ENCODE peak calls at places on chromosome 9, in six cellular contexts. V, I, Q, J, D and C are unnamed samples.

GRCh38 chr9:706073-706472 is 135.4 kb upstream of the DMRT1 start:
- DNase-seq in Q (peak; percentile 86), V (no peak), J (no peak), I (no peak), D (no peak), C (no peak)

GRCh38 chr9:68472119-68472518 is 68.6 kb downstream of the TMEM252 start:
- DNase-seq in V (no peak), J (no peak), I (no peak), D (no peak), Q (no peak), C (no peak)

GRCh38 chr9:131304676-131305366 is 15.3 kb downstream of the PLPP7 start:
- DNase-seq in Q (peak; percentile 54), I (no peak), D (no peak), V (no peak), J (no peak), C (no peak)

GRCh38 chr9:3708751-3709150 is 182.9 kb upstream of the RFX3 start:
- DNase-seq in J (no peak), V (no peak), Q (no peak), D (no peak), I (peak; percentile 9), C (no peak)

GRCh38 chr9:128317629-128318028 is 4.6 kb downstream of the TRUB2 start:
- DNase-seq in D (no peak), I (no peak), J (no peak), Q (no peak), V (no peak), C (no peak)

GRCh38 chr9:136931615-136932130 is 12.9 kb downstream of the FBXW5 start:
- DNase-seq in J (no peak), V (no peak), I (no peak), D (no peak), Q (no peak), C (no peak)

GRCh38 chr9:129737479-129738269 is 15.2 kb downstream of the PTGES start:
- DNase-seq in Q (peak; percentile 45), I (peak; percentile 24), V (peak; percentile 51), D (peak; percentile 95), J (no peak), C (peak; percentile 66)

GRCh38 chr9:130467371-130467770 is 22.6 kb downstream of the ASS1 start:
- DNase-seq in D (no peak), Q (no peak), V (no peak), I (no peak), J (no peak), C (no peak)

GRCh38 chr9:8208465-8208864 is 408.9 kb upstream of the DMAC1 start:
- DNase-seq in J (no peak), V (no peak), Q (no peak), D (no peak), I (no peak), C (no peak)

GRCh38 chr9:69173891-69174644 is at the start of gene TJP2:
- DNase-seq in I (no peak), D (peak; percentile 84), Q (peak; percentile 54), V (no peak), J (no peak), C (no peak)

GRCh38 chr9:8361364-8361763 is 561.8 kb upstream of the DMAC1 start:
- DNase-seq in J (no peak), D (no peak), I (no peak), V (no peak), Q (no peak), C (no peak)

GRCh38 chr9:124042168-124042775 is 30.7 kb downstream of the LHX2 start:
- DNase-seq in V (no peak), D (no peak), I (no peak), J (no peak), Q (no peak), C (no peak)

GRCh38 chr9:129483467-129484324 is 137.2 kb downstream of the C9orf50 start:
- DNase-seq in D (peak; percentile 57), Q (no peak), J (no peak), V (peak; percentile 72), I (no peak), C (no peak)

GRCh38 chr9:127172066-127172707 is 49.8 kb upstream of the ANGPTL2 start:
- DNase-seq in I (no peak), D (no peak), Q (no peak), V (no peak), J (no peak), C (no peak)

GRCh38 chr9:69122086-69122390 is 52.0 kb upstream of the TJP2 start:
- DNase-seq in I (no peak), J (no peak), D (no peak), Q (peak; percentile 29), V (no peak), C (peak; percentile 36)

GRCh38 chr9:123329329-123329955 is 26.6 kb upstream of the CRB2 start:
- DNase-seq in J (no peak), Q (peak; percentile 39), D (peak; percentile 85), I (no peak), V (no peak), C (no peak)

GRCh38 chr9:95429096-95429495 is 87.7 kb downstream of the PTCH1 start:
- DNase-seq in Q (no peak), V (no peak), I (no peak), J (no peak), D (no peak), C (no peak)

GRCh38 chr9:100372648-100373047 is 19.9 kb upstream of the TEX10 start:
- DNase-seq in J (no peak), D (no peak), I (no peak), Q (no peak), V (no peak), C (no peak)

GRCh38 chr9:101536938-101537337 is 3.3 kb downstream of the RNF20 start:
- DNase-seq in V (no peak), Q (peak; percentile 12), J (no peak), I (no peak), D (peak; percentile 37), C (peak; percentile 25)

GRCh38 chr9:135355466-135356420 is 123.8 kb upstream of the PPP1R26 start:
- DNase-seq in I (no peak), Q (no peak), V (no peak), J (no peak), D (no peak), C (no peak)

GRCh38 chr9:33229359-33230120 is 10.4 kb upstream of the SPINK4 start:
- DNase-seq in J (no peak), I (no peak), D (no peak), Q (peak; percentile 78), V (peak; percentile 92), C (no peak)

GRCh38 chr9:137049544-137050449 is 3.8 kb upstream of the NPDC1 start:
- DNase-seq in V (no peak), J (no peak), Q (no peak), D (peak; percentile 85), I (no peak), C (no peak)

GRCh38 chr9:84061613-84062205 is 81.1 kb downstream of the RMI1 start:
- DNase-seq in I (no peak), Q (no peak), J (no peak), V (no peak), D (no peak), C (no peak)

GRCh38 chr9:99294850-99295461 is 72.9 kb downstream of the SEC61B start:
- DNase-seq in V (peak; percentile 27), I (no peak), D (peak; percentile 43), J (no peak), Q (peak; percentile 1), C (no peak)

GRCh38 chr9:138102246-138103051 is 224.9 kb downstream of the CACNA1B start:
- DNase-seq in V (no peak), I (no peak), Q (no peak), D (no peak), J (no peak), C (no peak)

GRCh38 chr9:81879501-81879916 is 48.7 kb upstream of the SPATA31D4 start:
- DNase-seq in J (no peak), Q (no peak), D (no peak), I (no peak), V (no peak), C (no peak)

DNA sequence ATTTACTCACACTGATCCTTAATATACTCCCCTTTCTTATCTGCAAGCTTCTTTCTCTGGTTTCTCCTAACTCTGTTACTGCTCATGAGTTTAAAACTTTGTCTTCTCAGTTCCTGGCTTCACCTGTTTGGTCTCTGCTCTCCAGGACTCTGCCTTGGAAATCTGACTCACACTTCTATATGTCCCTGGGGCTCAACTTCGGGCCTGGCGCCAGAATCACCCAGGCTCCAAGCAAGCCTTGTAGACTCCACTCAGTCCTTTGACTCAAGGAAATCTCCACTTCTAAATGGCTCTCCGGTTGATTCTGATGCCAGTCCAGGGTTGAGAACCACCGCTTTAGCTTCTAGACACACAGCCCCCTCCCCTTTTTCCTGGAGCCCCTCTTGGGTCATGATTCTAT is 57.8 kb downstream of the TMC1 start:
- DNase-seq in I (no peak), Q (no peak), D (peak; percentile 69), J (no peak), V (peak; percentile 69), C (no peak)
- TF ChIP-seq ZNF274 in I (no peak), Q (no peak), D (no peak), J (no peak), V (no peak), C (no peak)

GRCh38 chr9:106420511-106420944 is 442.4 kb upstream of the ZNF462 start:
- DNase-seq in J (no peak), Q (no peak), D (no peak), V (no peak), I (peak; percentile 76), C (no peak)
- H3K9ac ChIP-seq in J (no peak overlapping the region), Q (no peak overlapping the region), D (no peak overlapping the region), V (no peak overlapping the region), I (no peak overlapping the region), C (no peak overlapping the region)

GRCh38 chr9:16726023-16726422 is 144.4 kb downstream of the BNC2 start:
- DNase-seq in I (no peak), V (no peak), D (no peak), Q (no peak), J (no peak), C (no peak)

GRCh38 chr9:16728128-16728505 is 142.4 kb downstream of the BNC2 start:
- DNase-seq in J (no peak), I (no peak), V (no peak), D (no peak), Q (no peak), C (no peak)

GRCh38 chr9:16726718-16727451 is 143.6 kb downstream of the BNC2 start:
- DNase-seq in V (no peak), J (no peak), I (no peak), D (no peak), Q (no peak), C (peak; percentile 52)

GRCh38 chr9:16729656-16730055 is 140.8 kb downstream of the BNC2 start:
- DNase-seq in Q (no peak), J (no peak), I (no peak), V (no peak), D (no peak), C (no peak)

DNA sequence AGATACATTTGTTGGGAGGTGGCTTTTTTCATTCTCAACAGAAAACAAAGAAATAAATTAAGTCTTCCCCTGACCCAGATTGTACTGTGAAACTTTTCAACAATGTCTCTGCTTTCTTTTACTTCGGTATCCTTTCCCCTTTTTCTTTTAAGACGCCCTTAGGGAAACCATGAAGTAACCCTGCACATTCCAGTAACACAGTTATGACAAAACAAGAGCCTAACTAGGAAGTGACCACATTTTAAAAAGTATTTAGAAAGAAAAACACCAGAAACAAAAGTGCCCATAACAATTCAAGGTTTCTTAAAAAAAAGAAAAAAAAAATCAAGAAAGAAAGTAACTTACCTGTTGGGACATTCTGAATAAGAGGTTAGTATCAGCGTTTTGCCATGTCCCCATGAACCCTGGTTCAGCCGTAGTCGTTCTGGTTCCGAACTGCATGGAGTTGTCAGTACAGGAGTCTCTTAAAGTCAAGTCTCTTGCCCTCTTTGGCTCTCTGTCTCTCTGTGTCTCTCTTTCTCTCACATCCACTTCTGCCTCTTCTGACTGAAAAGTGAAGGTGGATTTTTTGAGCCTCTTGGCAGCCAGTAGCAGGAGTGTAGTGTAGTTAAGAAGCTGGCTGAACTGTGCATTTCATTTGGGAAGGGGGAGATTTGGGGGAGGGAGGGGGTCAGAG is 142.9 kb downstream of the BNC2 start:
- DNase-seq in I (no peak), V (no peak), D (no peak), Q (no peak), J (no peak), C (no peak)
- TF ChIP-seq YY1 in I (no peak), V (no peak), D (no peak), Q (no peak), J (no peak), C (no peak)

GRCh38 chr9:105858284-105858683 is 163.9 kb downstream of the TMEM38B start:
- DNase-seq in Q (no peak), V (no peak), J (no peak), D (no peak), I (no peak), C (no peak)
- TF ChIP-seq ZNF274 in Q (no peak), V (no peak), J (no peak), D (no peak), I (no peak), C (no peak)